ENCODE peak calls at places on chromosomes 11 and 22, in five cellular contexts. G, I, K, L and S are unnamed samples.

GRCh38 chr11:70913715-70914231 is 338.6 kb downstream of the SHANK2 start:
- DNase-seq in G (no peak), I (no peak), L (no peak), K (no peak), S (no peak)

GRCh38 chr11:134207538-134208239 is 16.1 kb downstream of the NCAPD3 start:
- DNase-seq in L (peak; percentile 9), I (no peak), G (no peak), K (no peak), S (no peak)

GRCh38 chr11:34407121-34407813 is 31.5 kb upstream of the CAT start:
- DNase-seq in K (no peak), L (peak; percentile 9), G (no peak), I (no peak), S (no peak)

GRCh38 chr11:133894956-133895549 is 49.7 kb upstream of the SPATA19 start:
- DNase-seq in I (no peak), G (peak; percentile 24), K (peak; percentile 18), L (no peak), S (no peak)

GRCh38 chr11:94960488-94960887 is 12.9 kb downstream of the CWC15 start:
- DNase-seq in L (no peak), I (no peak), K (no peak), G (no peak), S (no peak)

GRCh38 chr11:123371506-123372297 is 58.4 kb upstream of the GRAMD1B start:
- DNase-seq in K (no peak), L (no peak), G (no peak), I (no peak), S (no peak)

GRCh38 chr11:21446939-21447590 is 745.8 kb upstream of the ANO5 start:
- DNase-seq in K (no peak), G (no peak), L (no peak), I (no peak), S (no peak)

GRCh38 chr11:134164490-134165370 is 59.0 kb downstream of the NCAPD3 start:
- DNase-seq in I (no peak), G (no peak), L (peak; percentile 6), K (no peak), S (no peak)

GRCh38 chr11:64339319-64339718 is 685 bp upstream of the CCDC88B start:
- DNase-seq in K (no peak), L (no peak), I (no peak), G (no peak), S (no peak)

GRCh38 chr22:23812378-23812777 is 25.6 kb downstream of the SMARCB1 start:
- DNase-seq in L (no peak), K (no peak), G (no peak), I (no peak), S (no peak)

GRCh38 chr11:78292109-78292803 is 103.5 kb downstream of the USP35 start:
- DNase-seq in L (peak; percentile 44), I (peak; percentile 75), K (no peak), G (no peak), S (no peak)

GRCh38 chr11:8733847-8734246 is 51.3 kb downstream of the RPL27A start:
- DNase-seq in K (no peak), G (no peak), L (peak; percentile 72), I (no peak), S (no peak)

GRCh38 chr11:41486436-41486835 is 27.0 kb upstream of the LRRC4C start:
- DNase-seq in G (no peak), L (no peak), I (no peak), K (no peak), S (no peak)
- TF ChIP-seq ZBTB33 in G (no peak), L (no peak), I (no peak), K (no peak), S (no peak)

GRCh38 chr22:46792061-46792796 is 29.8 kb downstream of the TBC1D22A start:
- DNase-seq in K (no peak), I (no peak), L (no peak), G (no peak), S (no peak)

GRCh38 chr22:46791201-46791731 is 28.8 kb downstream of the TBC1D22A start:
- DNase-seq in L (no peak), I (no peak), G (no peak), K (no peak), S (no peak)

GRCh38 chr22:46792841-46793261 is 30.4 kb downstream of the TBC1D22A start:
- DNase-seq in L (no peak), I (no peak), K (no peak), G (no peak), S (no peak)

GRCh38 chr22:46788426-46789168 is 26.1 kb downstream of the TBC1D22A start:
- DNase-seq in I (no peak), K (no peak), L (no peak), G (no peak), S (no peak)

DNA sequence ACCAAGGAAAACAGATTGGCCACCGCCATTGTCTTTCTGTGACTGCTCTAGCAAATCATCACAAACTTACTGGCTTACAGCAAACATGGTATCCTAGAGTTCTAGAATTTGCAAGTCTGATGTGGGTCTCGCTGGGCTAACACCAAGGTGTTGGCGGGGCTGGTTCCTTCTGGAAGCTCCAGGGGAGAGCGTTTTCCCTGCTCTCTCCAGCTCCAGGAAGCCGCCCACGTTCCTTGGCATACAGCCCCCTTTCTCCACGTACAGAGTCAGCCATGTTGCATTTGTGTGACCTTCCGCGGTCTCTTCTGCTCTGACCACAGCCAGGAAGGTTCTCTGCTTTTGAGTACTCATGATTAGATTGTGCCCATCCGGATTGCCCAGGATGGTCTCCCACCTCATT is 27.5 kb downstream of the TBC1D22A start:
- DNase-seq in I (no peak), L (no peak), G (no peak), K (no peak), S (no peak)
- H3K9me3 ChIP-seq in I (no peaks in the 10 kb centered on the region), L (no peaks in the 10 kb centered on the region), G (no peaks in the 10 kb centered on the region), K (no peaks in the 10 kb centered on the region), S (no peaks in the 10 kb centered on the region)

GRCh38 chr11:113613619-113614018 is 92.5 kb downstream of the TMPRSS5 start:
- DNase-seq in I (peak; percentile 37), K (no peak), G (no peak), L (no peak), S (no peak)
- TF ChIP-seq SIN3A in I (no peak), K (no peak), G (no peak), L (no peak), S (no peak)

GRCh38 chr11:86802601-86803051 is 2.3 kb downstream of the PRSS23 start:
- DNase-seq in K (peak; percentile 43), I (peak; percentile 25), G (no peak), L (peak; percentile 40), S (peak; percentile 53)
- TF ChIP-seq ZBTB33 in K (no peak), I (no peak), G (no peak), L (no peak), S (no peak)